ENCODE peak calls at places on chromosomes 3 and 15, in four cellular contexts. D is SK-N-SH, J is K562, M is GM12878. C is an unnamed sample.

GRCh38 chr3:158668506-158668905 is 3.9 kb downstream of the LXN start:
- DNase-seq in D (no peak), J (no peak), M (no peak), C (no peak)

GRCh38 chr15:68792901-68793766 is 27.6 kb downstream of the ANP32A start:
- DNase-seq in D (no peak), J (no peak), M (no peak), C (no peak)

GRCh38 chr3:146532406-146532805 is 12.0 kb downstream of the PLSCR1 start:
- DNase-seq in D (no peak), J (no peak), M (no peak), C (no peak)

GRCh38 chr3:26084629-26085028 is 294.7 kb downstream of the OXSM start:
- DNase-seq in D (no peak), J (no peak), M (no peak), C (no peak)

GRCh38 chr3:111438283-111438682 is 103.7 kb upstream of the CD96 start:
- DNase-seq in D (no peak), J (no peak), M (no peak), C (no peak)

GRCh38 chr3:114608293-114608692 is 314.5 kb downstream of the TIGIT start:
- DNase-seq in D (no peak), J (no peak), M (no peak), C (no peak)

GRCh38 chr3:127174284-127174683 is 18.6 kb upstream of the PRR23E start:
- DNase-seq in D (no peak), J (no peak), M (no peak), C (no peak)

GRCh38 chr15:68032672-68033071 is 21.4 kb upstream of the PIAS1 start:
- DNase-seq in D (no peak), J (no peak), M (peak; percentile 65), C (no peak)

GRCh38 chr3:160754371-160754854 is 1.6 kb upstream of the PPM1L start:
- DNase-seq in D (peak; percentile 27), J (peak; percentile 13), M (no peak), C (peak; percentile 31)

GRCh38 chr15:41205315-41205714 is 25.2 kb downstream of the EXD1 start:
- DNase-seq in D (no peak), J (no peak), M (no peak), C (no peak)

GRCh38 chr3:48294611-48295263 is 38.7 kb downstream of the SPINK8 start:
- DNase-seq in D (no peak), J (peak; percentile 71), M (no peak), C (no peak)

GRCh38 chr3:47578119-47578630 is 490 bp downstream of the CSPG5 start:
- DNase-seq in D (peak; percentile 93), J (peak; percentile 91), M (no peak), C (peak; percentile 42)

GRCh38 chr3:101193957-101194356 is 126.4 kb downstream of the IMPG2 start:
- DNase-seq in D (no peak), J (no peak), M (no peak), C (no peak)

GRCh38 chr3:101262393-101263240 is 57.8 kb downstream of the IMPG2 start:
- DNase-seq in D (no peak), J (no peak), M (no peak), C (no peak)

GRCh38 chr3:73602171-73602570 is 22.6 kb downstream of the PDZRN3 start:
- DNase-seq in D (no peak), J (no peak), M (no peak), C (no peak)

GRCh38 chr3:24341668-24342067 is 153.0 kb downstream of the THRB start:
- DNase-seq in D (no peak), J (no peak), M (no peak), C (no peak)

GRCh38 chr15:40103124-40103858 is 5.4 kb downstream of the BMF start:
- DNase-seq in D (peak; percentile 91), J (no peak), M (no peak), C (peak; percentile 87)

GRCh38 chr15:77852241-77853007 is 219.7 kb upstream of the LINGO1 start:
- DNase-seq in D (no peak), J (no peak), M (no peak), C (no peak)

GRCh38 chr3:159234306-159234705 is 432.5 kb downstream of the MFSD1 start:
- DNase-seq in D (no peak), J (no peak), M (no peak), C (no peak)

GRCh38 chr3:13501056-13501455 is 20.9 kb downstream of the HDAC11 start:
- DNase-seq in D (no peak), J (no peak), M (no peak), C (no peak)

GRCh38 chr3:156150434-156151066 is 30.2 kb downstream of the KCNAB1 start:
- DNase-seq in D (peak; percentile 40), J (peak; percentile 38), M (no peak), C (peak; percentile 45)

GRCh38 chr3:132351222-132351806 is 34.1 kb downstream of the ACP3 start:
- DNase-seq in D (no peak), J (no peak), M (no peak), C (no peak)

GRCh38 chr3:32175607-32176197 is 62.8 kb upstream of the CMTM8 start:
- DNase-seq in D (peak; percentile 62), J (peak; percentile 72), M (no peak), C (peak; percentile 46)

GRCh38 chr3:11548721-11549131 is 95.0 kb downstream of the VGLL4 start:
- DNase-seq in D (no peak), J (no peak), M (no peak), C (no peak)

GRCh38 chr3:170432416-170432815 is 13.7 kb downstream of the CLDN11 start:
- DNase-seq in D (no peak), J (no peak), M (no peak), C (no peak)

GRCh38 chr3:149992416-149993058 is 21.8 kb upstream of the PFN2 start:
- DNase-seq in D (no peak), J (no peak), M (no peak), C (peak; percentile 32)

GRCh38 chr3:30156586-30157498 is 449.6 kb upstream of the TGFBR2 start:
- DNase-seq in D (no peak), J (no peak), M (no peak), C (no peak)

GRCh38 chr3:108044699-108045098 is 46.1 kb downstream of the CD47 start:
- DNase-seq in D (no peak), J (no peak), M (no peak), C (no peak)

GRCh38 chr15:29740692-29741311 is 81.5 kb downstream of the TJP1 start:
- DNase-seq in D (peak; percentile 54), J (no peak), M (no peak), C (no peak)
- TF ChIP-seq USF1 in D (no peak), J (no peak), M (no peak), C (no peak)

GRCh38 chr3:197752107-197752506 is 2.4 kb downstream of the FYTTD1 start:
- DNase-seq in D (no peak), J (no peak), M (no peak), C (no peak)
- TF ChIP-seq USF1 in D (no peak), J (no peak), M (no peak), C (no peak)

GRCh38 chr15:64430000-64430735 is 30.2 kb upstream of the ZNF609 start:
- DNase-seq in D (no peak), J (peak; percentile 62), M (peak; percentile 65), C (peak; percentile 42)
- TF ChIP-seq USF1 in D (no peak), J (no peak), M (no peak), C (no peak)

GRCh38 chr3:49803464-49804140 is 541 bp downstream of the INKA1 start:
- DNase-seq in D (peak; percentile 84), J (peak; percentile 67), M (no peak), C (peak; percentile 66)
- TF ChIP-seq USF1 in D (no peak), J (no peak), M (no peak), C (no peak)

DNA sequence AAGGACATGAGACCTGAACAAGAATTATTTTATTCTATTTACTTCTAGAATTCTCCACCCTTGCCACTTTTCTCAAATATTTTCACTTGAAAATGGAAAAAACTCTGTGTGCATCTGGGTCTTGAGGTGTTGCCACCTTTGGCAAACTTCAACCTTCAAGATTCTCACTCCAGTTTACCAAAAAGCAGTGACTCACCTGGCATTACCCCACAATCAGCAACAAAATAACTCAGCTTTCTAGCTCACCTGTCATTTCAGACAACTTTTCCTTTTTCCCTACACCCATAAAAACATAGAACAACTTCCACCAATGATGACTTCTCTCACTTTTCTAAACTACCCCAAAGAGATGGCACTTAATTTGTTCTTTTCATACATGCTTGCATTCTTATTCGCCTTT is 115.8 kb downstream of the DUT start:
- DNase-seq in D (no peak), J (no peak), M (no peak), C (no peak)
- TF ChIP-seq USF1 in D (no peak), J (no peak), M (no peak), C (no peak)

DNA sequence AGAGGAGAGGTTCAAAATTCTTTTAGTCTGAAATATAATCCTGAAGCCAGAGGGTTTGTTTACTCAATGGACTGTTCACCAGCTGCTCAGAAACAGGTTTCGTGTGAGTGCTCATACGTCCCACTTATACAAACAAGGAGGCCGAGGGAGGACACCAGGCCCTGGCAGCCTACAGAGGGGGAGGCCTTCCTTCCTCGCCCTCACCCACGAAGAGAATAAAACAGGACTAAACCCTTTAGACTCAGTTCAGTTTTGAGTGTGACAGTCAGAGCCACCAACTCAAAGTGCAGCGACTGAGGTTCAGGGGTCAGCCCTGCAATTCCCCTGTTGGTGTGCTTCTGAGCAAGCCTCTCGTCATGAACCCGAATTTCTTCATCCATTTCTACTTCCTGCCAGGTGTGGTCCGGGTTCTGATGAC is 17.3 kb downstream of the FAM174B start:
- DNase-seq in D (no peak), J (no peak), M (no peak), C (no peak)
- TF ChIP-seq USF1 in D (no peak), J (no peak), M (no peak), C (no peak)

DNA sequence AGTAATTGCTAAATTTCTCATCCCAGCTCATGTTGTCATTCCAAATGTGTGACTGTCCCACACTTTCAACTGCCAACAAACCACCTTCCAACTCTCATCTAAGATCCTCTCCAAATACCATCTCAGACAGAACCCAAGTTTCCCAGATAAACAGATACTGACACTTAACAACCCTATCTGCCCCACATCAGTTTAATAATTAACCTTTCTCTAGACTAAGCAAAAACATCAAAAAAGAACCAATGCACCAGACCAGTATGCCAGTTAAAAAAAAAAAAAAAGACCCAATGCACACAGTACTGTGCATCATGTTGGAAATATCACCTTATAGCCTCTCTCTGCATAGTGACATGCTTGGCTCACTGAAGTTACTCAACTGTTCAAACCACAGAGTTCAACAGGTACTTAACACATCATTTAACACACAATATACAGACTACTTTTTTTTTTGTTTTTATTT is 5.5 kb downstream of the SFMBT1 start:
- DNase-seq in D (no peak), J (no peak), M (no peak), C (no peak)
- TF ChIP-seq USF1 in D (no peak), J (no peak), M (no peak), C (no peak)